ENCODE peak calls at places on chromosomes 5 and 9, in nine cellular contexts. X is right lobe of liver, M is brain microvascular endothelial cell, O is coronary artery, F is tibial artery, G is neuronal stem cell, Y is PC-3, E is cardiac muscle cell, N is heart left ventricle. I is an unnamed sample.

GRCh38 chr9:97766092-97766491 is 69.0 kb upstream of the XPA start:
- DNase-seq in X (no peak), M (peak; percentile 6), O (no peak), F (no peak), G (no peak), Y (peak; percentile 31), E (peak; percentile 13), N (no peak), I (no peak)

GRCh38 chr5:59299006-59299405 is 594.5 kb downstream of the PDE4D start:
- DNase-seq in X (no peak), M (no peak), O (no peak), F (no peak), G (no peak), Y (no peak), E (no peak), N (no peak), I (no peak)

GRCh38 chr9:88291853-88292252 is 96.4 kb upstream of the SPIN1 start:
- DNase-seq in X (peak; percentile 13), M (no peak), O (no peak), F (no peak), G (no peak), Y (no peak), E (no peak), N (no peak), I (no peak)

GRCh38 chr9:135075234-135076142 is 12.0 kb upstream of the OLFM1 start:
- DNase-seq in X (peak; percentile 48), M (no peak), O (peak; percentile 78), F (peak; percentile 59), G (no peak), Y (no peak), E (peak; percentile 74), N (peak; percentile 61), I (peak; percentile 82)

GRCh38 chr5:7462758-7463157 is 66.8 kb downstream of the ADCY2 start:
- DNase-seq in X (no peak), M (no peak), O (no peak), F (no peak), G (no peak), Y (no peak), E (no peak), N (no peak), I (no peak)

GRCh38 chr9:90340421-90340820 is 302.2 kb downstream of the DIRAS2 start:
- DNase-seq in X (no peak), M (peak; percentile 81), O (no peak), F (no peak), G (no peak), Y (no peak), E (peak; percentile 92), N (no peak), I (no peak)

GRCh38 chr5:101390317-101390908 is 487.3 kb upstream of the ST8SIA4 start:
- DNase-seq in X (no peak), M (peak; percentile 59), O (no peak), F (no peak), G (peak; percentile 62), Y (peak; percentile 71), E (peak; percentile 49), N (no peak), I (no peak)

GRCh38 chr5:773517-774264 is 10.8 kb downstream of the ZDHHC11B start:
- DNase-seq in X (no peak), M (no peak), O (no peak), F (no peak), G (no peak), Y (no peak), E (no peak), N (peak; percentile 30), I (peak; percentile 66)

GRCh38 chr5:80565330-80565729 is 4.8 kb downstream of the ANKRD34B start:
- DNase-seq in X (no peak), M (peak; percentile 30), O (no peak), F (no peak), G (no peak), Y (peak; percentile 13), E (no peak), N (no peak), I (no peak)

GRCh38 chr5:149792540-149792939 is 62.4 kb downstream of the PPARGC1B start:
- DNase-seq in X (no peak), M (no peak), O (no peak), F (no peak), G (no peak), Y (no peak), E (no peak), N (no peak), I (no peak)

GRCh38 chr9:75891277-75892167 is 1.0 kb downstream of the PCSK5 start:
- DNase-seq in X (peak; percentile 48), M (peak; percentile 54), O (peak; percentile 77), F (peak; percentile 63), G (peak; percentile 43), Y (no peak), E (peak; percentile 30), N (peak; percentile 39), I (peak; percentile 78)

GRCh38 chr5:139271201-139272027 is 22.1 kb upstream of the MATR3 start:
- DNase-seq in X (no peak), M (peak; percentile 60), O (no peak), F (no peak), G (no peak), Y (peak; percentile 72), E (no peak), N (no peak), I (no peak)

GRCh38 chr9:69324549-69325401 is at the start of gene ENTREP1:
- DNase-seq in X (peak; percentile 55), M (no peak), O (no peak), F (peak; percentile 32), G (peak; percentile 42), Y (peak; percentile 52), E (peak; percentile 86), N (peak; percentile 76), I (peak; percentile 78)
- H3K4me3 ChIP-seq in X (peak within 1 kb of the TSS; percentile 38), M (peak within 1 kb of the TSS; percentile 49), O (peak within 1 kb of the TSS; percentile 81), F (peak within 1 kb of the TSS; percentile 65), G (peak within 1 kb of the TSS; percentile 87), Y (peak within 1 kb of the TSS; percentile 73), E (peak within 1 kb of the TSS; percentile 84), N (peak within 1 kb of the TSS; percentile 69), I (peak within 1 kb of the TSS; percentile 69)

DNA sequence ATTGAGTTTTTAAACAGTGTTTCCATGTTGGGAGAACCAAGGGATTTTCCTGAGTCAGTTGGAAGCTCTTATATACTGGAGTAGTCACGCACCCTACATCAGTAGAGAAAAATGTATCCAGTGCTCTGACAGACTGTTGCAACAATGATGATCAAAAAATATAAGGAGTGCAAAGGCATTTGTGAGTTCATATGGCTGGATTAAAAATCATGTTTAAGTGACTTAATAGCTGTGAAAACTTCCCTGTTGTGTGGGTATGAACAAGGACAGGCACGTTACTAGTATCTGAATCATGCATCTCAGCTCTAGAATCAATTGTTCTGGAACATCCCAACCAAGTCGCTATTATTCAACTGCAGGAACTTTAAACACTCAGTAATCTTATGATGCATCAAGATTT is 229.7 kb downstream of the ROR2 start:
- DNase-seq in X (no peak), M (no peak), O (no peak), F (no peak), G (no peak), Y (no peak), E (no peak), N (no peak), I (no peak)
- H3K27ac ChIP-seq in X (no peak overlapping the region), M (no peak overlapping the region), O (no peak overlapping the region), F (no peak overlapping the region), G (no peak overlapping the region), Y (no peak overlapping the region), E (no peak overlapping the region), N (no peak overlapping the region), I (no peak overlapping the region)

GRCh38 chr5:64792474-64792873 is 23.7 kb downstream of the CWC27 start:
- DNase-seq in X (no peak), M (no peak), O (no peak), F (no peak), G (no peak), Y (no peak), E (no peak), N (no peak), I (no peak)

GRCh38 chr5:64794053-64794770 is 25.5 kb downstream of the CWC27 start:
- DNase-seq in X (no peak), M (no peak), O (no peak), F (no peak), G (no peak), Y (no peak), E (no peak), N (no peak), I (no peak)

GRCh38 chr5:64800926-64801325 is 32.2 kb downstream of the CWC27 start:
- DNase-seq in X (no peak), M (no peak), O (no peak), F (no peak), G (no peak), Y (peak; percentile 23), E (no peak), N (no peak), I (no peak)

GRCh38 chr5:64796301-64796700 is 27.6 kb downstream of the CWC27 start:
- DNase-seq in X (no peak), M (no peak), O (no peak), F (no peak), G (no peak), Y (no peak), E (no peak), N (no peak), I (no peak)
- H3K4me3 ChIP-seq in X (no peak overlapping the region), M (no peak overlapping the region), O (no peak overlapping the region), F (no peak overlapping the region), G (no peak overlapping the region), Y (no peak overlapping the region), E (no peak overlapping the region), N (no peak overlapping the region), I (no peak overlapping the region)

GRCh38 chr9:133799106-133799505 is 61.0 kb upstream of the SARDH start:
- DNase-seq in X (no peak), M (no peak), O (no peak), F (no peak), G (no peak), Y (no peak), E (no peak), N (no peak), I (no peak)

GRCh38 chr9:133799716-133800115 is 61.6 kb upstream of the SARDH start:
- DNase-seq in X (no peak), M (no peak), O (no peak), F (no peak), G (no peak), Y (no peak), E (no peak), N (no peak), I (no peak)

GRCh38 chr9:133798160-133798559 is 60.0 kb upstream of the SARDH start:
- DNase-seq in X (no peak), M (no peak), O (no peak), F (no peak), G (no peak), Y (no peak), E (no peak), N (no peak), I (no peak)

GRCh38 chr9:133796562-133796961 is 58.4 kb upstream of the SARDH start:
- DNase-seq in X (no peak), M (no peak), O (no peak), F (no peak), G (no peak), Y (no peak), E (no peak), N (no peak), I (no peak)

DNA sequence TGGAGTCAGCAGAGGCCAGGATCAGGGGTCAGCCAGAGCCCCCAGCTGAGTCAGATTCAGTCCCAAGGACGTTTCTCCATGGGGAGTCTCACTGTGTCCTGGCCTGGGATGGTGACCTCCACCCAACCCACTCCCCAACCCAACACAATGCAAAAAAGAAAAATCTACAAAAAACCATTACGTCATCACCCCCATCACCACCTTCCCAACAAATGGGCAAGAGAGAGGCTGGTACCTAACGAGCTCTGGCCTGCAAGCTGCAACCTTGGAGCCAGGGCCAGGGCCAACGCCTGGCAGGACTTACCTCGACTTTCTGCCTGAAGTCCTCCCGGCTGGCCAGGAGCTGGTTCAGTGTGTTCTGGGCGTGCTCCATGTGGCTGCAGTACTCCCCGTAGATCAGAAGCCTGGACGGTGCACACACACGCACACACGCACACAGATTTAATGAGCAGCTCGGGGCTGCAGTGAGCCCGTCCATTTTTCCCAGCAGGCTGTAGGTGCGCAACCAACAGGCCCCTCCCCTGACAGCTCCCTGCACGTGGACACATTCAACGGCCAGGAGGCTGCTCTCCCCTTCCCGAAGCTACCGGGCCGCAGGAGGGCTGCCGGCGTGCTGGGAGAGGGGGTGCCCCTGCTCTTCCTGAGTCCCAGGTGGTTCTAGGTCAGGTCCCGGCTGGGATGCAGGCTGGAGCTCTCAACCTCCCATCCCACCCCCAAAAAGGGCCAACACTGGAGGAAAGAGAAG is 59.4 kb upstream of the SARDH start:
- DNase-seq in X (no peak), M (no peak), O (no peak), F (no peak), G (no peak), Y (no peak), E (no peak), N (no peak), I (no peak)
- H3K27ac ChIP-seq in X (no peak overlapping the region), M (no peak overlapping the region), O (no peak overlapping the region), F (no peak overlapping the region), G (no peak overlapping the region), Y (no peak overlapping the region), E (no peak overlapping the region), N (no peak overlapping the region), I (no peak overlapping the region)